ENCODE peak calls at places on chromosomes 1 and 21, in four cellular contexts. R, S, X and E are unnamed samples.

GRCh38 chr1:24801169-24801568 is 55.9 kb downstream of the CLIC4 start:
- DNase-seq in X (no peak), R (peak; percentile 55), S (no peak), E (no peak)

GRCh38 chr1:151511636-151512215 is 539 bp downstream of the CGN start:
- DNase-seq in S (peak; percentile 46), X (no peak), R (peak; percentile 59), E (no peak)

GRCh38 chr1:9902060-9902452 is 8.0 kb downstream of the CTNNBIP1 start:
- DNase-seq in X (no peak), R (no peak), S (no peak), E (no peak)

GRCh38 chr1:151534662-151535278 is 5.3 kb upstream of the TUFT1 start:
- DNase-seq in X (no peak), S (peak; percentile 73), R (peak; percentile 70), E (no peak)

GRCh38 chr1:216898801-216899200 is 175.6 kb upstream of the ESRRG start:
- DNase-seq in X (no peak), R (no peak), S (no peak), E (no peak)

GRCh38 chr1:206699626-206700025 is 14.9 kb downstream of the MAPKAPK2 start:
- DNase-seq in X (no peak), R (no peak), S (no peak), E (no peak)

GRCh38 chr1:30758785-30759380 is 1.3 kb upstream of the LAPTM5 start:
- DNase-seq in R (peak; percentile 63), S (no peak), X (no peak), E (no peak)

GRCh38 chr21:46179708-46180078 is 4.6 kb downstream of the SPATC1L start:
- DNase-seq in X (no peak), S (no peak), R (no peak), E (no peak)

GRCh38 chr1:202567747-202568146 is 142.5 kb downstream of the SYT2 start:
- DNase-seq in R (no peak), X (no peak), S (no peak), E (no peak)

GRCh38 chr21:35399002-35399401 is 349.9 kb upstream of the RUNX1 start:
- DNase-seq in S (no peak), R (no peak), X (no peak), E (no peak)

GRCh38 chr21:35401476-35401875 is 352.4 kb upstream of the RUNX1 start:
- DNase-seq in R (no peak), X (no peak), S (no peak), E (no peak)

GRCh38 chr21:35398366-35398982 is 349.4 kb upstream of the RUNX1 start:
- DNase-seq in S (no peak), R (no peak), X (peak; percentile 24), E (no peak)

GRCh38 chr21:35399706-35400105 is 350.6 kb upstream of the RUNX1 start:
- DNase-seq in R (peak; percentile 12), S (no peak), X (no peak), E (no peak)

GRCh38 chr21:35400233-35400939 is 351.3 kb upstream of the RUNX1 start:
- DNase-seq in S (peak; percentile 57), R (peak; percentile 86), X (peak; percentile 75), E (peak; percentile 70)
- TF ChIP-seq CTCF in S (peak; percentile 78), R (peak; percentile 95), X (peak; percentile 63), E (peak; percentile 70)

GRCh38 chr1:26543444-26543835 is 13.9 kb downstream of the RPS6KA1 start:
- DNase-seq in R (no peak), S (no peak), X (no peak), E (no peak)

GRCh38 chr1:26548841-26549240 is 19.3 kb downstream of the RPS6KA1 start:
- DNase-seq in R (no peak), X (no peak), S (no peak), E (no peak)

GRCh38 chr1:26546819-26547218 is 17.3 kb downstream of the RPS6KA1 start:
- DNase-seq in S (no peak), X (no peak), R (no peak), E (no peak)

GRCh38 chr1:26544156-26544555 is 14.6 kb downstream of the RPS6KA1 start:
- DNase-seq in R (no peak), S (no peak), X (no peak), E (no peak)

DNA sequence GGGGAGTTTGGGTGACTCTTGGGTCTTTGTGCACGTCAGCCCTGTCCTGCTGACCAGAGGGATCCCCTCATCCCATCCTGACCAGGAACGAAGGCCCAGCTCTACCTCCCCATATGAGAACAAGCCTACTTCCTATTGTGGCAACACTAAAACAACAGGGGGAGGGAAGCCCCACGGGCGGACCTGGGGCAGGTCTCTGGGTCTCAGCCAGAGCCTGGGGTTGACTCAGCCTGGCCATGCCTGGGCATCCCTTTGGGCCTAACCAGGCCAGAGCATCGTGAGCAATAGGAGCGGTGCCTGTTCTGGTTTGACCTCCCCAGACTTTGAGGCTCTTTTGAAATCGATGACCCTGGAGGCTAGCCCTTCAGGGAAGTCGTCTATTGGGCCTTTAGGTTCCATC is 16.8 kb downstream of the RPS6KA1 start:
- DNase-seq in S (no peak), X (no peak), R (no peak), E (no peak)
- H3K4me3 ChIP-seq in S (no peak overlapping the region), X (no peak overlapping the region), R (peak overlapping the region; percentile 76), E (no peak overlapping the region)

DNA sequence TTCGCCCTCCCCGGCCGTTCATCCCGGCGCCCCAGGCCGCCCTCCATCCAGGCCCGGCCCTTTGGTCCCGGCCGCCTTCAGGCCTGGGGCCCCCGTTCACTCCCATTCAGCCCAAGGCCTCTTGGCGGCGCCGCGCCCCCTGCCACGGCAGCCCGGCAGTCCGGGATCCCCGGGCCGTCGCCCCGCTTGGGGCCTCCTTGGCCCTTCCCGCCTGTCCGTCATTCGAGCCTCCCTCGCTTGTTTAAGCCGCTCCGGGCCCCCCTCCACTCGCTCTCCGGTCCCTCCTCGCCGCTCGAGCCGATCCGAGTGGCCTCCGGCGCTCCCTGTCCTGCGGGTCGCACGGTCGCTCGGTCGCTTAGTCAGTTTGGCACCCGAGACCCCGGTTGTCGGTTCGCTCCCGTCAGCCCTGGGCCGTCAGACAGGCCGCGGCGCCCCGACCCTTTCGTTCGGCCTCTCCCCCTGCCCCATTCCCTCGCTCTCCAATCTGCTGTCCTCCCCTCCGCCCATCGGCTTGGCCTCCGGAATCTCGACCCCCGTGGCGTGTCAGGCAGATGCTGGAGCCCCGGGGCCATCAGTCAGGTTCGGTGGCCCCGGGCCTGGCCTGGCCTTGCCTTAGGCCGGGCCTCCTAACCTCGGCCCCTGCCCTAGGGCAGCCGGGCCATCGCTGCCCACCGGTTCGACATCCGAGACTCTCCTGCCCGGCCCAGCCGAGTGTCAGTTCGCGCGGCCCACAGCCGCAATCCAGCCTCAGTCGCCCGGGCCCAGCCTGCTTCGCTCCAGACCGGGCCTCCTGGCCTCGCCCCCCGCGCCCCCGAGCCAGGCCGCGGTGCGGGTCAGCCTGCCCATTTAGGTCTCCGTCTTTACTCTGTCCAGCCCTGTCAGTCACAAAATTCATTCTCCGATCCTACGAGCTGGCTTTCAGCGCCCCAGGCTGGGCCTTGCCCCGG is 1.1 kb downstream of the LRRC41 start:
- DNase-seq in X (no peak), S (peak; percentile 31), R (peak; percentile 86), E (no peak)
- TF ChIP-seq CTCF in X (peak; percentile 55), S (no peak), R (peak; percentile 69), E (peak; percentile 20)

GRCh38 chr1:42210421-42211133 is 46.0 kb upstream of the GUCA2A start:
- DNase-seq in X (no peak), S (no peak), R (no peak), E (no peak)
- H3K4me3 ChIP-seq in X (no peak overlapping the region), S (no peak overlapping the region), R (no peak overlapping the region), E (no peak overlapping the region)

GRCh38 chr1:212814989-212815388 is 23.3 kb downstream of the TATDN3 start:
- DNase-seq in S (peak; percentile 13), R (peak; percentile 31), X (no peak), E (no peak)
- TF ChIP-seq CTCF in S (peak; percentile 40), R (peak; percentile 76), X (no peak), E (peak; percentile 31)

GRCh38 chr1:154222518-154222917 is 1.8 kb downstream of the UBAP2L start:
- DNase-seq in R (no peak), S (no peak), X (no peak), E (no peak)

GRCh38 chr1:154220970-154221814 is 437 bp downstream of the UBAP2L start:
- DNase-seq in S (peak; percentile 45), R (peak; percentile 74), X (no peak), E (no peak)

GRCh38 chr1:154221815-154222081 is 993 bp downstream of the UBAP2L start:
- DNase-seq in S (no peak), X (no peak), R (peak; percentile 37), E (no peak)

GRCh38 chr1:154225370-154225769 is 4.6 kb downstream of the UBAP2L start:
- DNase-seq in X (no peak), R (no peak), S (no peak), E (no peak)

DNA sequence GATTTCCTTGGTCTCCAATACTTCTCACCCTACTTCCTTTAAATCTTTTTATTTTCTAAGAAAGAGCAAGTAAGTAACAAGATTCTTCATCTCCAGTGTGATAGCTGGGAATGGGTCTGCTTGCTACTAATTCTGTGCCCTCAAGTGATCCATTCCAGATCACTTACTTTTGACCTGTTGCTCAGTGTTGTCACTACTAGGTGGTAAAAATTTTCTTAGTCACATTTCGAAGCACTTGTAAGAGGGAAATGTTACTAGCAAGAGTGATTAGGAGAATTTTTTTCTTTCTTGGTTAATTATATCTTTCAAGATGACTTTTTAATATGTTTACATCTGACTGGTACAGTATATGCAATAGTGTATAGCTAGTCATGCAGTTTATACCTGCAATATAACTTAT is 2.2 kb downstream of the UBAP2L start:
- DNase-seq in S (no peak), R (no peak), X (no peak), E (no peak)
- H3K4me3 ChIP-seq in S (no peak overlapping the region), R (peak overlapping the region; percentile 96), X (peak overlapping the region; percentile 89), E (no peak overlapping the region)

DNA sequence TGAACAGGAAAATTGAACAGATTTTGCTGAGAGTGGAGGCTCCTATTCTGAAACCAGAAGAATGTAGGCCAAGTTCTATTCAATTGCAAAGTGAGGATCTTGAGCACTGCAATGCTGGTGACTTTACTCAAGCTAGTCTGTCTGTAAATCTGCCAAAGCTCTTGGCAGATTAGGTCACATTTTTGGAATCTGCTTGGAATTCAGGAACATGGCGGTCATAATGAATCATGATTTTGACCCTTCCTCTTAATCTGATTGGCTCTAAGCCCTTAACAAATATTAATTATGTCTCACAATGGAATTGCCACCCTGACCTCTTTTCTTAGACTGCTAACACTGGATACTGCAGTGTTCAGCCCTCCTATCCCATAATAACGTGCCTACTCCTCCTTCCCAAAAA is 7.2 kb upstream of the GNG12 start:
- DNase-seq in S (no peak), X (no peak), R (no peak), E (no peak)
- TF ChIP-seq CTCF in S (no peak), X (no peak), R (no peak), E (no peak)